ENCODE peak calls at places on chromosomes 1 and 21, in seven cellular contexts. H, X, F, G, P, Q and W are unnamed samples.

GRCh38 chr1:39431927-39432326 is 59.5 kb upstream of the BMP8A start:
- DNase-seq in P (no peak), G (no peak), H (no peak), F (no peak), Q (no peak), X (no peak), W (no peak)

GRCh38 chr1:149844096-149844495 is 55.3 kb upstream of the BOLA1 start:
- DNase-seq in H (no peak), Q (peak), X (no peak), G (no peak), P (peak), F (no peak), W (no peak)

GRCh38 chr1:160046494-160047115 is 14.8 kb upstream of the PIGM start:
- DNase-seq in F (no peak), Q (peak), H (no peak), G (peak), X (no peak), P (peak), W (peak)

GRCh38 chr1:98172578-98172977 is 251.7 kb upstream of the DPYD start:
- DNase-seq in G (no peak), H (no peak), Q (no peak), F (no peak), X (no peak), P (no peak), W (no peak)

GRCh38 chr1:85681087-85681486 is 27.1 kb downstream of the ZNHIT6 start:
- DNase-seq in Q (no peak), P (no peak), H (no peak), F (no peak), G (no peak), X (no peak), W (no peak)

GRCh38 chr1:14549897-14550635 is 48.4 kb upstream of the KAZN start:
- DNase-seq in H (no peak), Q (no peak), G (no peak), X (no peak), P (no peak), F (no peak), W (no peak)

GRCh38 chr1:181089017-181089776 is 697 bp downstream of the IER5 start:
- DNase-seq in X (no peak), H (no peak), G (no peak), Q (peak), F (no peak), P (peak), W (no peak)

GRCh38 chr21:41370840-41371697 is 9.2 kb downstream of the MX2 start:
- DNase-seq in X (no peak), Q (no peak), H (no peak), P (peak), G (no peak), F (no peak), W (no peak)

GRCh38 chr1:54230507-54231339 is 30.8 kb downstream of the MRPL37 start:
- DNase-seq in G (no peak), P (no peak), F (no peak), Q (peak), H (no peak), X (no peak), W (no peak)

GRCh38 chr21:34071683-34072082 is 1.7 kb upstream of the MRPS6 start:
- DNase-seq in Q (no peak), F (no peak), P (no peak), X (no peak), G (no peak), H (no peak), W (no peak)

GRCh38 chr1:36154765-36155559 is 998 bp upstream of the MAP7D1 start:
- DNase-seq in Q (no peak), X (no peak), H (no peak), G (no peak), P (peak), F (no peak), W (no peak)

GRCh38 chr1:119431836-119432235 is 16.9 kb downstream of the HSD3B2 start:
- DNase-seq in P (no peak), H (no peak), X (no peak), Q (no peak), G (no peak), F (no peak), W (no peak)